ENCODE peak calls at places on chromosomes 2 and 18, in seven cellular contexts. W is fibroblast of mammary gland; R is astrocyte of the spinal cord; X is CD8-positive, alpha-beta T cell; A is thyroid gland; K is colonic mucosa; H is PC-3. P is an unnamed sample.

GRCh38 chr2:234195516-234195915 is 145.0 kb downstream of the SPP2 start:
- DNase-seq in X (no peak), K (no peak), R (no peak), H (peak), A (no peak), W (no peak), P (no peak)

GRCh38 chr18:67300498-67300897 is 216.0 kb downstream of the DSEL start:
- DNase-seq in A (no peak), H (no peak), W (peak), X (no peak), K (no peak), R (no peak), P (no peak)

GRCh38 chr18:11668441-11669169 is 20.5 kb upstream of the GNAL start:
- DNase-seq in R (no peak), H (no peak), K (no peak), W (no peak), A (no peak), X (no peak), P (no peak)

GRCh38 chr2:218257390-218257981 is 3.3 kb upstream of the GPBAR1 start:
- DNase-seq in X (peak), A (no peak), H (peak), W (peak), K (no peak), R (no peak), P (peak)

GRCh38 chr18:11002277-11002676 is 147.1 kb downstream of the PIEZO2 start:
- DNase-seq in R (no peak), A (no peak), K (no peak), W (no peak), H (no peak), X (no peak), P (no peak)

GRCh38 chr18:51537487-51537886 is 340.0 kb upstream of the MEX3C start:
- DNase-seq in H (peak), X (no peak), K (no peak), A (peak), R (no peak), W (no peak), P (peak)

GRCh38 chr2:85702172-85702571 is 8.0 kb downstream of the GNLY start:
- DNase-seq in W (peak), X (no peak), K (no peak), R (peak), H (peak), A (no peak), P (peak)

GRCh38 chr2:37711308-37711731 is 39.9 kb upstream of the CDC42EP3 start:
- DNase-seq in H (peak), X (no peak), R (peak), K (no peak), A (no peak), W (peak), P (peak)

GRCh38 chr2:233259745-233260144 is 8.3 kb downstream of the ATG16L1 start:
- DNase-seq in A (no peak), H (no peak), X (no peak), R (peak), W (no peak), K (no peak), P (no peak)

GRCh38 chr2:51232026-51232425 is 200.1 kb upstream of the NRXN1 start:
- DNase-seq in K (no peak), R (no peak), H (no peak), A (no peak), W (no peak), X (no peak), P (no peak)

GRCh38 chr18:2979871-2980606 is 32.9 kb downstream of the LPIN2 start:
- DNase-seq in X (no peak), W (peak), R (no peak), K (no peak), A (peak), H (no peak), P (peak)
- H3K4me3 ChIP-seq in X (peak), W (no peak), R (no peak), K (peak), A (no peak), H (no peak), P (no peak)

DNA sequence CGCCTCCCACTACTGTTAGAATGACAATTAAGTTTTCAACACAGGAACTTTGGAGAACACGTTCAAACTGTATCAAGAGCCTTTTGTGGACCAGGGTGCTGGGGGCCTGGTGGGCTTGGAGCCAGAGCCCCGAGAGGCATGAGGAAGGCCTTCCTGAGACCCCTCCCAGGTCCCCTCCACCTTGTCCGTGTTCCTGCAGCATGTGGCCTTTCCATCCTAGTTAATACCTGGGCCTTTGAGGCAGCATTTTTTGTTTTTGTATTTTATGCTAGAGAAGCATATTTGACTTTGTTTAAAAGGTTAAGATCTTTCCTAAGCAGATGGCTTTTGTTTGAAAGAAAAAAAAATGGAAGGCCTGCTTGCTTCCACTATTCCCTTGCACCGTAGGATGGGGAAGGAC is 68.0 kb downstream of the INPP4A start:
- DNase-seq in X (no peak), A (no peak), H (no peak), K (no peak), R (no peak), W (no peak), P (no peak)
- TF ChIP-seq CTCF in X (no peak), A (no peak), H (no peak), K (no peak), R (no peak), W (no peak), P (no peak)

DNA sequence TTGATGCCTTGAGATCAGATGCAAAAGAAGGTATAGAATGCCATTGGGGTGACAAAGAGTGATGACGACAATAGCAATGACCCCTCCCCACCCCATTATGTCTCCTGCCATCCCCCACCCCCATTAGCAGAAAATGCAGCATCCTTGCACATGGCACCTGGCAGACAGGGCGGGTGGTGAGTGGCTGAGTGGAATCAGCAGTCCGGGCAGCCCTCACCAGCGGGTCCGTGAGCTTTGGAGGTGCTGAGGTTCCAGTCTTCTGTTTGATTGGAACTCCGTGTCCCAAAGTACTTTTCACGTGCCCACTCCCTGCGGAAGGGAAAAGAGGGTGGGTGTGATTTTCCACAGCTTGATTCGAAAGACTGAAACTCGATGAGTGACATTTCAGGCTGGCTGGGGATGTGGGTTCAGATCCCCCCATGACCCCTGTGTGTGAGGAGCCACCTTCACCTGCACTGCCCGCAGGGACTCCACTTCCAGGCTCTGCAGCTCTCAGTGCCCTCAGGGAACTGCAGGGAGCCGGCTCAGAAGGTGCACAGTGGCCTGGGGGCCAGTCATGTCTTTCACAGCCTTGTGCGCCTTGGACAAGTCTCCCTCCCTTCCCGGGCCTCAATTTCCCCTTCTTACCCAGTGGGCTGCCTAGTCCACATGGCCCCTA is 130.9 kb downstream of the GLI2 start:
- DNase-seq in W (no peak), A (no peak), X (no peak), K (no peak), H (no peak), R (no peak), P (no peak)
- H3K4me3 ChIP-seq in W (peak), A (no peak), X (no peak), K (no peak), H (peak), R (no peak), P (peak)

DNA sequence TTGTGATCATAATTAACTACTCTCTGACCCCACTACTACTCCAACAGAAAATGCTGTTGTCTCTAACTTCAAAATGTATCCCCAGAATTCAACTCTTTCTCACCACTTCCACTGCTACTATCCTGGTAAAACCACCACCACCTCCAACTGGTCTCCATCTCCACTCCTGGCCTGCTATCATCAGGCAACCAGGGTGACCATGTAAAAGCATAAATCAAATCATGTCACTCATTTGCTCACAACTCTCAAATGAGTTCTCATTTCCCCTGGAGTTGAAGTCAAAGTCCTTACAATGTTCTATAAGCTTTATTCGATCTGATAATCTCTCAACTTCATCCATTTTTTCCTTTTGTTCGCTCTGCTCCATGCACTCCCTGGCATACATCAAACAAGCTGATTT is 24.6 kb downstream of the CUL3 start:
- DNase-seq in W (no peak), X (no peak), A (no peak), R (no peak), K (no peak), H (no peak), P (no peak)
- TF ChIP-seq CTCF in W (no peak), X (no peak), A (no peak), R (no peak), K (no peak), H (no peak), P (no peak)

DNA sequence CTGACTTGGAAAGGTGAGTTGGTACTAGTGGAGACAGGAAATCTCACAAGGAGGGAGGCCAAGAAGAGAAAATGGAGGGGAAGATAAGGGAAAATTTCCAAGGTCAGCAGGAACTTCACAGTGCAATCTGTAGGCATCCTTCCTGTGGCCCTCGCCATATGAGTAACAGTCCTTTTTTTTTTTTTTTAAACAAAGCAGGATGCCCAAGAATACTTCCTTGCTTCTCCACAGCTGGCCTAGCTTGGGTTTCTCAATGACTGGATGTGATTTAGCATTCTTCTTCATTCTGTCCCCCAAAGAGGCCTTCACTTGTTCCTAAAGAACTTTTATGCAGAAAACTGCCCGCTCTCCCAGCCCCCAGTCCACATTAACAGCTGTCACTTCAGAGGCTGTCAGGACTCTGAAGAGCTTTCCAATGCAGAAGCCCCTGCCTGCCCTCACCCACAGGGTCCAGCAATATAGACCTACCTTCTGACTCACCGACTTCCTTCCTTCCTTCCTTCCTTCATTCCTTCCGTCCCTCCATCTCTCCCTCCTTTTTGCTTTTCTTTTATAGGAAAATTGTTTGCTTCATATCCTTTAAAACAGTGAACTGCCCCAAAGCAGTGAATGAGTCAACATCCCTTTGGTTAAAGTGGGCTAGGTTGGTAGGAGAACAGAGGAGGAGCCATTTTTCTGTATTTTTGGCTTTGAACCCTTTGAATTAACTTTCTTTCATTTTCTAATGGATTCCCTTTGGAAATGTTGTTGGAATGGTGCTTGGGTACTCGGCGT is 172.0 kb downstream of the MGAT5 start:
- DNase-seq in A (no peak), X (no peak), W (no peak), H (peak), R (no peak), K (no peak), P (no peak)
- H3K4me3 ChIP-seq in A (no peak), X (no peak), W (no peak), H (no peak), R (no peak), K (no peak), P (no peak)

GRCh38 chr2:157497603-157498314 is 53.9 kb upstream of the CYTIP start:
- DNase-seq in X (no peak), H (peak), R (peak), A (no peak), W (peak), K (no peak), P (peak)
- TF ChIP-seq CTCF in X (peak), H (peak), R (peak), A (peak), W (peak), K (peak), P (peak)

P was measured in fibroblast of pulmonary artery.